ENCODE peak calls at places on chromosomes 2 and 18, in nine cellular contexts. S is RWPE1; U is progenitor cell of endocrine pancreas; H is K562; K is T-helper 2 cell; E is CD4-positive, alpha-beta T cell; T is GM23338; Q is ELF-1; V is stimulated activated CD8-positive, alpha-beta memory T cell treated with anti-CD3 and anti-CD28 coated beads, Interleukin-15, amount 100 ng/mL, for 48 hours. M is an unnamed sample.

GRCh38 chr18:22684268-22684667 is 248.9 kb upstream of the RBBP8 start:
- DNase-seq in S (no peak), U (no peak), H (no peak), K (no peak), E (no peak), T (no peak), Q (no peak), V (no peak), M (no peak)

GRCh38 chr2:946073-947005 is 4.3 kb upstream of the SNTG2 start:
- DNase-seq in S (no peak), U (no peak), H (no peak), K (no peak), E (no peak), T (no peak), Q (no peak), V (no peak), M (no peak)

GRCh38 chr18:42045346-42045745 is 90.3 kb downstream of the PIK3C3 start:
- DNase-seq in S (no peak), U (no peak), H (no peak), K (no peak), E (no peak), T (no peak), Q (no peak), V (no peak), M (no peak)

GRCh38 chr2:154694881-154695280 is 3.6 kb upstream of the KCNJ3 start:
- DNase-seq in S (no peak), U (no peak), H (no peak), K (no peak), E (no peak), T (peak), Q (no peak), V (no peak), M (no peak)

GRCh38 chr2:59233448-59233847 is 992.3 kb upstream of the FANCL start:
- DNase-seq in S (no peak), U (no peak), H (no peak), K (no peak), E (no peak), T (no peak), Q (no peak), V (no peak), M (peak)

GRCh38 chr2:157302492-157303099 is 23.0 kb downstream of the ERMN start:
- DNase-seq in S (peak), U (no peak), H (peak), K (peak), E (peak), T (peak), Q (peak), V (no peak), M (peak)

GRCh38 chr2:32836961-32837360 is 109.8 kb upstream of the LTBP1 start:
- DNase-seq in S (no peak), U (no peak), H (peak), K (no peak), E (no peak), T (no peak), Q (no peak), V (no peak), M (peak)

GRCh38 chr2:68741238-68741637 is 6.6 kb downstream of the ARHGAP25 start:
- DNase-seq in S (peak), U (no peak), H (no peak), K (no peak), E (no peak), T (no peak), Q (no peak), V (no peak), M (no peak)

GRCh38 chr18:46332286-46332801 is 228.2 kb downstream of the HAUS1 start:
- DNase-seq in S (no peak), U (no peak), H (no peak), K (no peak), E (no peak), T (no peak), Q (no peak), V (no peak), M (no peak)

GRCh38 chr2:140164449-140164848 is 1384.3 kb upstream of the NXPH2 start:
- DNase-seq in S (no peak), U (no peak), H (no peak), K (no peak), E (no peak), T (no peak), Q (no peak), V (no peak), M (no peak)

GRCh38 chr2:10042301-10043161 is 819 bp upstream of the KLF11 start:
- DNase-seq in S (no peak), U (no peak), H (peak), K (peak), E (peak), T (peak), Q (peak), V (no peak), M (no peak)

GRCh38 chr2:71609958-71610357 is 156.6 kb downstream of the DYSF start:
- DNase-seq in S (peak), U (no peak), H (peak), K (no peak), E (no peak), T (no peak), Q (no peak), V (no peak), M (no peak)

GRCh38 chr18:40313030-40313642 is 1641.9 kb upstream of the PIK3C3 start:
- DNase-seq in S (peak), U (no peak), H (no peak), K (no peak), E (no peak), T (no peak), Q (no peak), V (no peak), M (no peak)

GRCh38 chr2:3631851-3632659 is 25.9 kb upstream of the ALLC start:
- DNase-seq in S (no peak), U (no peak), H (no peak), K (no peak), E (no peak), T (no peak), Q (no peak), V (no peak), M (no peak)

GRCh38 chr18:58362027-58362575 is 266.8 kb downstream of the ALPK2 start:
- DNase-seq in S (peak), U (no peak), H (no peak), K (no peak), E (no peak), T (no peak), Q (no peak), V (no peak), M (no peak)

GRCh38 chr2:119549236-119549635 is 5.0 kb downstream of the CFAP221 start:
- DNase-seq in S (peak), U (no peak), H (no peak), K (no peak), E (no peak), T (no peak), Q (no peak), V (no peak), M (peak)

GRCh38 chr2:158681816-158682215 is 113.3 kb upstream of the DAPL1 start:
- DNase-seq in S (no peak), U (no peak), H (no peak), K (no peak), E (no peak), T (no peak), Q (no peak), V (no peak), M (no peak)

GRCh38 chr18:2303517-2304238 is 267.6 kb downstream of the METTL4 start:
- DNase-seq in S (peak), U (no peak), H (peak), K (no peak), E (no peak), T (no peak), Q (peak), V (no peak), M (no peak)

GRCh38 chr2:234453216-234453615 is 43.7 kb downstream of the ARL4C start:
- DNase-seq in S (no peak), U (no peak), H (no peak), K (peak), E (no peak), T (no peak), Q (no peak), V (no peak), M (no peak)

M was measured in BE2C.